ENCODE peak calls at places on chromosomes 4 and X, in five cellular contexts. Z is GDM1, W is HCT116, I is hypothalamus, Q is LoVo. O is an unnamed sample.

GRCh38 chr4:112647785-112648184 is 10.8 kb downstream of the LARP7 start:
- DNase-seq in Z (no peak), W (no peak), I (no peak), Q (no peak), O (no peak)

GRCh38 chrX:29662759-29663503 is 552.4 kb upstream of the MAGEB2 start:
- DNase-seq in Z (no peak), W (no peak), I (no peak), Q (peak), O (peak)

GRCh38 chr4:78720994-78721677 is 55.0 kb upstream of the BMP2K start:
- DNase-seq in Z (peak), W (no peak), I (no peak), Q (no peak), O (peak)

GRCh38 chr4:30770049-30770549 is 49.9 kb downstream of the PCDH7 start:
- DNase-seq in Z (no peak), W (peak), I (no peak), Q (peak), O (no peak)

GRCh38 chrX:71650333-71650969 is 16.9 kb upstream of the LOC101059915 start:
- DNase-seq in Z (peak), W (no peak), I (no peak), Q (no peak), O (no peak)

GRCh38 chr4:84681488-84682274 is 98.8 kb downstream of the CDS1 start:
- DNase-seq in Z (no peak), W (no peak), I (no peak), Q (no peak), O (peak)

GRCh38 chrX:136662976-136663375 is 15.0 kb downstream of the CD40LG start:
- DNase-seq in Z (no peak), W (no peak), I (no peak), Q (no peak), O (no peak)

GRCh38 chrX:40148189-40148438 is 50.4 kb upstream of the BCOR start:
- DNase-seq in Z (no peak), W (no peak), I (no peak), Q (no peak), O (no peak)

GRCh38 chr4:77232653-77233052 is 75.6 kb downstream of the CCNG2 start:
- DNase-seq in Z (no peak), W (no peak), I (no peak), Q (no peak), O (no peak)

GRCh38 chr4:10198365-10198764 is 81.8 kb upstream of the WDR1 start:
- DNase-seq in Z (no peak), W (no peak), I (no peak), Q (no peak), O (no peak)

GRCh38 chrX:128927363-128927762 is 595.9 kb downstream of the SMARCA1 start:
- DNase-seq in Z (no peak), W (no peak), I (no peak), Q (no peak), O (no peak)

GRCh38 chr4:11021348-11021747 is 336.8 kb upstream of the CLNK start:
- DNase-seq in Z (no peak), W (no peak), I (no peak), Q (no peak), O (no peak)

GRCh38 chrX:42129541-42129940 is 206.2 kb upstream of the CASK start:
- DNase-seq in Z (no peak), W (no peak), I (no peak), Q (no peak), O (no peak)

GRCh38 chr4:184824081-184824775 is 1.5 kb downstream of the ACSL1 start:
- DNase-seq in Z (no peak), W (no peak), I (no peak), Q (no peak), O (no peak)

GRCh38 chr4:26426892-26427291 is 63.4 kb downstream of the CCKAR start:
- DNase-seq in Z (no peak), W (no peak), I (no peak), Q (no peak), O (no peak)

GRCh38 chrX:123685273-123685672 is 47.6 kb downstream of the THOC2 start:
- DNase-seq in Z (no peak), W (no peak), I (no peak), Q (no peak), O (no peak)